ENCODE peak calls at places on chromosomes 7 and 10, in six cellular contexts. D is EL, A is choroid plexus epithelial cell, S is amniotic stem cell, B is HEK293T, E is astrocyte of the spinal cord. J is an unnamed sample.

GRCh38 chr7:138941545-138941944 is 39.6 kb downstream of the KIAA1549 start:
- DNase-seq in D (no peak), A (no peak), S (no peak), B (no peak), E (no peak), J (no peak)

GRCh38 chr7:92735707-92736106 is 100.7 kb downstream of the CDK6 start:
- DNase-seq in D (peak), A (no peak), S (peak), B (no peak), E (peak), J (peak)

GRCh38 chr7:112898432-112899290 is 108.5 kb upstream of the TMEM168 start:
- DNase-seq in D (peak), A (peak), S (peak), B (peak), E (peak), J (peak)

GRCh38 chr7:78111384-78111783 is 312.8 kb downstream of the PHTF2 start:
- DNase-seq in D (no peak), A (no peak), S (no peak), B (no peak), E (no peak), J (no peak)

GRCh38 chr10:12533151-12533550 is 183.8 kb downstream of the CAMK1D start:
- DNase-seq in D (no peak), A (no peak), S (no peak), B (no peak), E (no peak), J (peak)

GRCh38 chr7:89926721-89927120 is 227.5 kb upstream of the STEAP1 start:
- DNase-seq in D (no peak), A (no peak), S (no peak), B (no peak), E (no peak), J (no peak)

GRCh38 chr10:9140373-9140772 is 1085.9 kb downstream of the GATA3 start:
- DNase-seq in D (no peak), A (no peak), S (no peak), B (no peak), E (no peak), J (no peak)

GRCh38 chr10:66455304-66455703 is 470.5 kb upstream of the LRRTM3 start:
- DNase-seq in D (peak), A (no peak), S (no peak), B (peak), E (no peak), J (no peak)

GRCh38 chr10:45404770-45405120 is 30.7 kb downstream of the ALOX5 start:
- DNase-seq in D (no peak), A (no peak), S (no peak), B (no peak), E (no peak), J (no peak)

GRCh38 chr7:26787696-26788095 is 76.7 kb downstream of the SKAP2 start:
- DNase-seq in D (no peak), A (no peak), S (no peak), B (no peak), E (no peak), J (no peak)

GRCh38 chr7:90708841-90709317 is 112.8 kb downstream of the CDK14 start:
- DNase-seq in D (no peak), A (peak), S (no peak), B (peak), E (no peak), J (peak)

GRCh38 chr7:141295367-141295895 is 221.6 kb downstream of the TMEM178B start:
- DNase-seq in D (no peak), A (no peak), S (no peak), B (no peak), E (no peak), J (no peak)

GRCh38 chr7:75638607-75639070 is 100.1 kb downstream of the HIP1 start:
- DNase-seq in D (peak), A (no peak), S (no peak), B (peak), E (no peak), J (peak)

GRCh38 chr7:151399906-151400305 is 9.9 kb downstream of the WDR86 start:
- DNase-seq in D (no peak), A (no peak), S (no peak), B (no peak), E (no peak), J (no peak)

GRCh38 chr10:62479523-62479922 is 105.4 kb downstream of the ZNF365 start:
- DNase-seq in D (no peak), A (no peak), S (no peak), B (no peak), E (no peak), J (no peak)

GRCh38 chr7:91288208-91288824 is 24.1 kb downstream of the FZD1 start:
- DNase-seq in D (no peak), A (peak), S (no peak), B (peak), E (no peak), J (no peak)

GRCh38 chr10:49243139-49243538 is 54.9 kb upstream of the TMEM273 start:
- DNase-seq in D (no peak), A (no peak), S (no peak), B (no peak), E (no peak), J (no peak)

GRCh38 chr10:87767253-87767652 is 50.8 kb downstream of the ATAD1 start:
- DNase-seq in D (peak), A (peak), S (no peak), B (no peak), E (peak), J (no peak)

GRCh38 chr7:28500143-28500542 is 87.8 kb downstream of the CREB5 start:
- DNase-seq in D (no peak), A (no peak), S (no peak), B (no peak), E (no peak), J (no peak)

GRCh38 chr10:11823989-11824346 is 812 bp downstream of the PROSER2 start:
- DNase-seq in D (no peak), A (peak), S (no peak), B (no peak), E (peak), J (peak)

GRCh38 chr10:86284355-86285105 is 82.1 kb downstream of the GRID1 start:
- DNase-seq in D (no peak), A (no peak), S (no peak), B (no peak), E (no peak), J (no peak)

GRCh38 chr10:103872137-103872933 is 17.0 kb upstream of the SH3PXD2A start:
- DNase-seq in D (peak), A (no peak), S (no peak), B (no peak), E (no peak), J (no peak)

GRCh38 chr7:82410461-82410860 is 33.1 kb downstream of the CACNA2D1 start:
- DNase-seq in D (no peak), A (no peak), S (no peak), B (no peak), E (no peak), J (no peak)

GRCh38 chr7:46625032-46625431 is 704.0 kb upstream of the IGFBP3 start:
- DNase-seq in D (no peak), A (no peak), S (no peak), B (no peak), E (no peak), J (no peak)

GRCh38 chr10:1544209-1544673 is 193.1 kb downstream of the ADARB2 start:
- DNase-seq in D (no peak), A (no peak), S (no peak), B (no peak), E (no peak), J (no peak)

GRCh38 chr7:30162622-30163124 is 27.9 kb downstream of the MTURN start:
- DNase-seq in D (peak), A (peak), S (peak), B (no peak), E (peak), J (peak)

GRCh38 chr10:123640016-123640535 is 26.1 kb upstream of the GPR26 start:
- DNase-seq in D (peak), A (no peak), S (no peak), B (no peak), E (no peak), J (peak)

GRCh38 chr7:106283831-106284515 is 810 bp downstream of the NAMPT start:
- DNase-seq in D (peak), A (peak), S (peak), B (peak), E (peak), J (peak)

GRCh38 chr10:43210556-43210955 is 56.3 kb downstream of the RASGEF1A start:
- DNase-seq in D (no peak), A (no peak), S (no peak), B (no peak), E (no peak), J (no peak)

GRCh38 chr10:129534826-129535225 is 67.8 kb downstream of the MGMT start:
- DNase-seq in D (no peak), A (no peak), S (no peak), B (no peak), E (no peak), J (no peak)

GRCh38 chr7:106126170-106126938 is 14.2 kb upstream of the SYPL1 start:
- DNase-seq in D (peak), A (peak), S (no peak), B (no peak), E (peak), J (peak)

GRCh38 chr10:113326160-113327111 is 226.4 kb upstream of the HABP2 start:
- DNase-seq in D (peak), A (peak), S (peak), B (peak), E (peak), J (peak)

GRCh38 chr7:83267141-83267631 is 104.5 kb upstream of the PCLO start:
- DNase-seq in D (no peak), A (peak), S (no peak), B (peak), E (peak), J (no peak)

GRCh38 chr7:98879198-98879988 is 1.1 kb downstream of the TRRAP start:
- DNase-seq in D (peak), A (peak), S (no peak), B (peak), E (no peak), J (no peak)